ENCODE peak calls at places on chromosomes 2 and 18, in eight cellular contexts. T, G, E, Z, S, C, D and U are unnamed samples.

GRCh38 chr2:16088035-16088696 is 147.8 kb downstream of the MYCN start:
- DNase-seq in T (no peak), G (no peak), E (no peak), Z (no peak), S (no peak), C (no peak), D (no peak), U (no peak)

GRCh38 chr2:152646775-152647174 is 70.5 kb downstream of the PRPF40A start:
- DNase-seq in T (peak; percentile 59), G (peak; percentile 71), E (no peak), Z (peak; percentile 40), S (peak; percentile 6), C (no peak), D (peak; percentile 46), U (peak; percentile 90)

GRCh38 chr2:160355080-160355479 is 138.5 kb downstream of the RBMS1 start:
- DNase-seq in T (no peak), G (no peak), E (no peak), Z (no peak), S (no peak), C (no peak), D (no peak), U (no peak)

GRCh38 chr2:649461-650342 is 27.5 kb downstream of the TMEM18 start:
- DNase-seq in T (no peak), G (no peak), E (no peak), Z (no peak), S (no peak), C (no peak), D (no peak), U (no peak)

GRCh38 chr2:128285329-128285931 is 33.2 kb downstream of the HS6ST1 start:
- DNase-seq in T (no peak), G (no peak), E (no peak), Z (no peak), S (no peak), C (no peak), D (no peak), U (no peak)

GRCh38 chr2:21047161-21048009 is 3.5 kb upstream of the APOB start:
- DNase-seq in T (no peak), G (peak; percentile 28), E (no peak), Z (no peak), S (no peak), C (no peak), D (peak; percentile 46), U (no peak)

GRCh38 chr2:217228732-217229131 is 368.9 kb upstream of the TNP1 start:
- DNase-seq in T (no peak), G (no peak), E (no peak), Z (no peak), S (no peak), C (no peak), D (no peak), U (no peak)

GRCh38 chr2:172698041-172698863 is 37.4 kb upstream of the RAPGEF4 start:
- DNase-seq in T (peak; percentile 92), G (peak; percentile 62), E (peak; percentile 67), Z (no peak), S (peak; percentile 47), C (no peak), D (peak; percentile 59), U (peak; percentile 56)

GRCh38 chr2:131042161-131042775 is 51.0 kb downstream of the FAM168B start:
- DNase-seq in T (no peak), G (no peak), E (no peak), Z (no peak), S (no peak), C (no peak), D (no peak), U (no peak)

GRCh38 chr18:59560556-59560955 is 136.7 kb downstream of the CCBE1 start:
- DNase-seq in T (no peak), G (no peak), E (no peak), Z (no peak), S (no peak), C (no peak), D (no peak), U (no peak)

GRCh38 chr2:60463249-60463648 is 90.2 kb downstream of the BCL11A start:
- DNase-seq in T (no peak), G (peak; percentile 87), E (no peak), Z (no peak), S (no peak), C (peak; percentile 27), D (peak; percentile 61), U (peak; percentile 45)

GRCh38 chr2:10775831-10776230 is 36.8 kb downstream of the PDIA6 start:
- DNase-seq in T (no peak), G (no peak), E (no peak), Z (no peak), S (no peak), C (no peak), D (no peak), U (no peak)

GRCh38 chr2:142535311-142535710 is 342.2 kb upstream of the KYNU start:
- DNase-seq in T (no peak), G (no peak), E (no peak), Z (no peak), S (no peak), C (no peak), D (no peak), U (no peak)

GRCh38 chr2:142536501-142536900 is 341.0 kb upstream of the KYNU start:
- DNase-seq in T (no peak), G (no peak), E (no peak), Z (peak; percentile 26), S (no peak), C (no peak), D (no peak), U (no peak)

GRCh38 chr2:142536964-142537363 is 340.5 kb upstream of the KYNU start:
- DNase-seq in T (no peak), G (no peak), E (no peak), Z (no peak), S (no peak), C (no peak), D (no peak), U (no peak)

GRCh38 chr2:142531375-142531774 is 346.1 kb upstream of the KYNU start:
- DNase-seq in T (no peak), G (no peak), E (peak; percentile 18), Z (no peak), S (no peak), C (no peak), D (peak; percentile 70), U (no peak)

GRCh38 chr2:142533083-142533482 is 344.4 kb upstream of the KYNU start:
- DNase-seq in T (no peak), G (no peak), E (no peak), Z (peak; percentile 16), S (no peak), C (no peak), D (no peak), U (no peak)
- TF ChIP-seq CTCF in T (no peak), G (no peak), E (no peak), Z (no peak), S (no peak), C (no peak), D (no peak), U (no peak)

GRCh38 chr18:812123-812672 is at the start of gene YES1:
- DNase-seq in T (no peak), G (peak; percentile 85), E (peak; percentile 35), Z (no peak), S (peak; percentile 87), C (peak; percentile 83), D (peak; percentile 93), U (peak; percentile 69)
- H3K4me3 ChIP-seq in T (peak within 1 kb of the TSS; percentile 96), G (peak within 1 kb of the TSS; percentile 98), E (peak within 1 kb of the TSS; percentile 84), Z (peak within 1 kb of the TSS; percentile 98), S (peak within 1 kb of the TSS; percentile 90), C (peak within 1 kb of the TSS; percentile 80), D (peak within 1 kb of the TSS; percentile 99), U (peak within 1 kb of the TSS; percentile 90)

DNA sequence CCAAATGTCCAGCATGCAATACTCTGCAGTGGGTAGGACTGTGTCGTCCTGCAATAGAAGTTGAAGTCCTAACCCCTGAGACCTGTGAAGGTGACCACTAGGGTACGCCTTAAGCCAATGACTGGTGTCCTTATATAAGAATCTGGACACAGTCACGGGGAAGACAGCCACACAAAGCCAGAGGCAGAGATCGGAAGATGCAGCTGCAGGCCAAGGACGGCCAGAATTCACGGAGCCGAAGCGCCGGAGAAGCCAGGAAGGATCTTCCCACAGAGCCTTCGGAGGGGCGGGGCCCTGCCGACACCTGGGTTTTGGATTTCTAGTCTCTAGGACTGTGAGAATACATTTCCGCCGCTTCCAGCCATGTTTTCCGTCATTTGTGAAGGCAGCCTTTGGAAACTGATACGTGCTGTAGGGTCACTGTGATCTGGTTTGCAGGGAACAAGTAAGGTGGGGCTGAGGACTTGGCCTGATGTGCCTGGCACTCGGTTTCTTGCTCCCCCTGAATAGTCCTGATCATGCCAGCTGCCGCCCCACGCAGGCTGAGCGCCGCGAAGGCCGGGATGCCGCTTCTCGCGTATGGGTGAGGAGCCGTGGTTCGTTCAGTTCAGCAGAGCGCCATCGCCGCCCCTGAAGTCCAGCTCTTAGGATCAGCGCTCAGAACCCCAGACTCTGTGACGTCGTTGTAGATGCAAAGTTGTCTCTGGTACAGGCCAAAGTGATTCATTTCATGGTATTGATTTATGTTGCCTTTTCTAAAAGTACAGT is 38.7 kb downstream of the PTGR3 start:
- DNase-seq in T (no peak), G (no peak), E (no peak), Z (no peak), S (no peak), C (no peak), D (no peak), U (no peak)
- TF ChIP-seq CTCF in T (no peak), G (no peak), E (no peak), Z (no peak), S (peak; percentile 14), C (no peak), D (no peak), U (no peak)

GRCh38 chr2:42140501-42140900 is 28.7 kb upstream of the EML4 start:
- DNase-seq in T (no peak), G (no peak), E (no peak), Z (no peak), S (no peak), C (no peak), D (no peak), U (no peak)

GRCh38 chr2:42139141-42139540 is 30.0 kb upstream of the EML4 start:
- DNase-seq in T (no peak), G (peak; percentile 79), E (no peak), Z (no peak), S (no peak), C (no peak), D (no peak), U (peak; percentile 27)

GRCh38 chr2:42138163-42139016 is 30.8 kb upstream of the EML4 start:
- DNase-seq in T (peak; percentile 95), G (peak; percentile 99), E (no peak), Z (peak; percentile 94), S (peak; percentile 74), C (no peak), D (peak; percentile 56), U (peak; percentile 99)

GRCh38 chr2:42141687-42142475 is 27.3 kb upstream of the EML4 start:
- DNase-seq in T (no peak), G (peak; percentile 97), E (no peak), Z (no peak), S (peak; percentile 49), C (peak; percentile 56), D (peak; percentile 90), U (peak; percentile 87)

DNA sequence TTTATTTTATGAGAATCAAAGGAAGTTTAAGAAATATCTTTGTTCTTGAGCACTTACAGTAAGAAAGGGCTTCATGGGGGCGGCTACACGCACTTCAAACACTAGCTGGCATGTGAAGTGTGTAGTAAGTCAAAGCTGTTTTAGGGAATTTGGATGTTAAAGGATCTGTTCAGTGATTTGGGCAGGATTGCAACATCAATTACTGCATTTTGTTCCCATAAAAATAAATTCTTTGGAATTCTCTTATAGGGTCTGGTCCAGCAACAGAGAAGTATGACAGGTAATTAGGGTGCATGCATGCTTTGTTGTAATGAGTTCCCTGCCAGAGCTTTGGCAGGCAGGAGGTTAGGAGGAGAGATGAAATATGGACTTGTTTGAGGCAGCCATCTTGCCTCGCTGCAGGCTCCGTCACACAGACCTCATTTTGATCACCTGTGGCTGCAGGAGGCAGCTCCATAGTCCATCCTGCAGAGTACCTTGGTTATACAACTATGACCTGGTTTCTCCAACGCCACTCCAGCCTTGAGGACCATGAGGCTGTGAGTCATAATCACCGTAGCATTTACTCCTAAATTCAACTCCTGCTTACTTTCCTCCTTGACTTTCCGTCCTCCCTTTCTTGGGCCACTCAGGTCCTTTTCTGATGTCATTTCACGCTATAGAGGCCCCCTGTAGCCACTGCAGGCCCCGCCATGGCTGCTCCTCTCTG is 26.5 kb upstream of the EML4 start:
- DNase-seq in T (no peak), G (peak; percentile 79), E (no peak), Z (no peak), S (no peak), C (no peak), D (peak; percentile 57), U (no peak)
- H3K4me3 ChIP-seq in T (no peak overlapping the region), G (no peak overlapping the region), E (peak overlapping the region; percentile 50), Z (no peak overlapping the region), S (peak overlapping the region; percentile 47), C (peak overlapping the region; percentile 4), D (no peak overlapping the region), U (peak overlapping the region; percentile 21)